ENCODE peak calls at places on chromosome 9, in seven cellular contexts. Z, W, O, C, S, H and I are unnamed samples.

GRCh38 chr9:19488721-19489120 is 79.9 kb downstream of the ACER2 start:
- DNase-seq in H (no peak), Z (peak; percentile 48), S (no peak), W (no peak), C (peak; percentile 58), O (no peak), I (no peak)

GRCh38 chr9:23215688-23216087 is 610.4 kb downstream of the ELAVL2 start:
- DNase-seq in W (no peak), H (no peak), S (no peak), O (no peak), Z (no peak), C (no peak), I (no peak)

GRCh38 chr9:127714020-127714835 is 1.2 kb downstream of the PTRH1 start:
- DNase-seq in C (no peak), O (no peak), S (no peak), Z (no peak), H (no peak), W (no peak), I (no peak)

GRCh38 chr9:4769321-4770080 is 23.2 kb upstream of the RCL1 start:
- DNase-seq in O (no peak), H (no peak), C (no peak), W (no peak), Z (no peak), S (no peak), I (no peak)

GRCh38 chr9:97794666-97795065 is 58.4 kb upstream of the FOXE1 start:
- DNase-seq in O (no peak), W (no peak), H (no peak), Z (no peak), C (no peak), S (no peak), I (no peak)

GRCh38 chr9:73132034-73132776 is 19.5 kb upstream of the ANXA1 start:
- DNase-seq in W (no peak), O (peak; percentile 7), S (peak; percentile 82), C (peak; percentile 87), Z (peak; percentile 63), H (peak; percentile 49), I (peak; percentile 87)

GRCh38 chr9:126752881-126753670 is 51.8 kb upstream of the ZBTB43 start:
- DNase-seq in H (no peak), C (no peak), W (no peak), O (no peak), Z (no peak), S (no peak), I (no peak)

GRCh38 chr9:37551888-37552287 is 24.3 kb downstream of the FBXO10 start:
- DNase-seq in H (no peak), C (no peak), O (no peak), S (no peak), Z (no peak), W (no peak), I (no peak)

GRCh38 chr9:76528056-76528455 is 69.1 kb downstream of the GCNT1 start:
- DNase-seq in W (no peak), C (no peak), H (no peak), S (no peak), Z (no peak), O (no peak), I (no peak)

GRCh38 chr9:28396058-28396457 is 822.8 kb upstream of the C9orf72 start:
- DNase-seq in O (no peak), C (no peak), S (no peak), Z (no peak), W (no peak), H (no peak), I (no peak)

GRCh38 chr9:98909935-98910334 is 33.8 kb upstream of the COL15A1 start:
- DNase-seq in H (no peak), O (no peak), S (no peak), Z (no peak), W (no peak), C (no peak), I (no peak)

GRCh38 chr9:125959980-125960619 is 212.9 kb downstream of the PBX3 start:
- DNase-seq in W (no peak), O (no peak), H (no peak), Z (no peak), S (no peak), C (no peak), I (no peak)

GRCh38 chr9:72278959-72279358 is 86.0 kb downstream of the ZFAND5 start:
- DNase-seq in Z (no peak), O (no peak), C (no peak), H (no peak), S (no peak), W (no peak), I (no peak)

GRCh38 chr9:128706045-128706444 is 3.7 kb downstream of the PKN3 start:
- DNase-seq in W (no peak), Z (no peak), O (no peak), H (no peak), C (no peak), S (no peak), I (no peak)